ENCODE peak calls at places on chromosomes 3 and 15, in six cellular contexts. L is choroid plexus epithelial cell; U is germinal center; K is activated CD8-positive, alpha-beta T cell treated with anti-CD3 and anti-CD28 coated beads for 36 hours; F is Peyer's patch; I is stimulated activated CD4-positive, alpha-beta T cell treated with anti-CD3 and anti-CD28 coated beads, Interleukin-4, amount 100 ng/mL, for 1 hour. G is an unnamed sample.

GRCh38 chr3:134350266-134350665 is 24.0 kb downstream of the AMOTL2 start:
- DNase-seq in L (no peak), U (no peak), K (no peak), F (no peak), I (no peak), G (no peak)

GRCh38 chr3:42830437-42831320 is 21.4 kb downstream of the ACKR2 start:
- DNase-seq in L (peak), U (no peak), K (no peak), F (no peak), I (no peak), G (no peak)

GRCh38 chr3:128492353-128493220 is at the start of gene GATA2:
- DNase-seq in L (no peak), U (no peak), K (peak), F (no peak), I (peak), G (no peak)

GRCh38 chr3:150064952-150065351 is 94.3 kb upstream of the PFN2 start:
- DNase-seq in L (no peak), U (no peak), K (no peak), F (no peak), I (no peak), G (no peak)

GRCh38 chr15:51077565-51078153 is 17.0 kb downstream of the TNFAIP8L3 start:
- DNase-seq in L (peak), U (peak), K (peak), F (peak), I (peak), G (peak)

GRCh38 chr3:178155521-178155920 is 380.7 kb upstream of the KCNMB2 start:
- DNase-seq in L (no peak), U (no peak), K (peak), F (no peak), I (no peak), G (no peak)

GRCh38 chr15:34753236-34753894 is 1.4 kb downstream of the GJD2 start:
- DNase-seq in L (peak), U (no peak), K (no peak), F (no peak), I (no peak), G (no peak)

GRCh38 chr15:48221885-48222284 is 15.8 kb downstream of the SLC12A1 start:
- DNase-seq in L (no peak), U (no peak), K (no peak), F (no peak), I (no peak), G (no peak)

GRCh38 chr15:51085764-51086163 is 8.9 kb downstream of the TNFAIP8L3 start:
- DNase-seq in L (peak), U (no peak), K (no peak), F (no peak), I (no peak), G (no peak)

GRCh38 chr3:71690222-71690821 is 34.9 kb downstream of the EIF4E3 start:
- DNase-seq in L (peak), U (no peak), K (no peak), F (no peak), I (no peak), G (no peak)

GRCh38 chr3:118075873-118076272 is 958.8 kb downstream of the IGSF11 start:
- DNase-seq in L (no peak), U (no peak), K (no peak), F (no peak), I (no peak), G (no peak)

GRCh38 chr15:100918034-100918689 is 995 bp upstream of the LRRK1 start:
- DNase-seq in L (peak), U (peak), K (peak), F (peak), I (peak), G (peak)

GRCh38 chr3:55416381-55416821 is 70.7 kb downstream of the WNT5A start:
- DNase-seq in L (peak), U (no peak), K (no peak), F (no peak), I (no peak), G (no peak)

GRCh38 chr3:47669026-47669749 is 90.5 kb upstream of the CSPG5 start:
- DNase-seq in L (peak), U (no peak), K (no peak), F (no peak), I (no peak), G (no peak)

GRCh38 chr15:98651581-98652220 is 3.4 kb downstream of the IGF1R start:
- DNase-seq in L (peak), U (no peak), K (peak), F (no peak), I (no peak), G (no peak)

GRCh38 chr3:118544458-118544857 is 490.2 kb downstream of the IGSF11 start:
- DNase-seq in L (no peak), U (no peak), K (no peak), F (no peak), I (no peak), G (peak)

GRCh38 chr3:164940737-164941136 is 137.6 kb downstream of the SI start:
- DNase-seq in L (peak), U (no peak), K (no peak), F (no peak), I (no peak), G (no peak)

GRCh38 chr3:25468866-25469319 is 40.8 kb downstream of the RARB start:
- DNase-seq in L (peak), U (no peak), K (no peak), F (no peak), I (no peak), G (peak)

GRCh38 chr3:8442993-8443670 is 58.5 kb upstream of the LMCD1 start:
- DNase-seq in L (peak), U (no peak), K (no peak), F (no peak), I (no peak), G (no peak)

GRCh38 chr15:39623550-39623931 is 42.7 kb downstream of the THBS1 start:
- DNase-seq in L (no peak), U (no peak), K (peak), F (peak), I (no peak), G (no peak)

GRCh38 chr15:99014803-99015676 is 7.4 kb upstream of the PGPEP1L start:
- DNase-seq in L (peak), U (peak), K (peak), F (no peak), I (peak), G (peak)

GRCh38 chr15:48062476-48062875 is 58.3 kb upstream of the SLC24A5 start:
- DNase-seq in L (peak), U (no peak), K (no peak), F (no peak), I (no peak), G (no peak)

GRCh38 chr15:39030291-39031070 is 465.9 kb upstream of the RASGRP1 start:
- DNase-seq in L (no peak), U (no peak), K (no peak), F (no peak), I (no peak), G (no peak)

GRCh38 chr3:183584246-183584913 is 28.9 kb upstream of the KLHL6 start:
- DNase-seq in L (peak), U (no peak), K (no peak), F (no peak), I (no peak), G (peak)

GRCh38 chr15:26355671-26356070 is 417.2 kb downstream of the GABRB3 start:
- DNase-seq in L (no peak), U (no peak), K (no peak), F (no peak), I (no peak), G (no peak)